ENCODE peak calls at places on chromosomes 4 and X, in five cellular contexts. T, B, Y, O and Q are unnamed samples.

GRCh38 chrX:153674219-153674851 is 722 bp upstream of the PNCK start:
- DNase-seq in T (no peak), Y (no peak), B (no peak), O (no peak), Q (no peak)

GRCh38 chr4:67746797-67747495 is 7.2 kb downstream of the GNRHR start:
- DNase-seq in Y (peak), T (no peak), O (peak), B (peak), Q (no peak)

GRCh38 chr4:53963336-53963735 is 101.1 kb downstream of the CHIC2 start:
- DNase-seq in O (no peak), T (no peak), Y (no peak), B (no peak), Q (no peak)

GRCh38 chrX:50881028-50881427 is 29.5 kb upstream of the BMP15 start:
- DNase-seq in Y (no peak), O (no peak), B (no peak), T (no peak), Q (no peak)

GRCh38 chr4:3872834-3873313 is 106.7 kb downstream of the ADRA2C start:
- DNase-seq in T (no peak), Y (no peak), O (no peak), B (no peak), Q (no peak)

GRCh38 chr4:143411527-143412480 is 75.1 kb downstream of the GAB1 start:
- DNase-seq in T (no peak), B (no peak), Y (no peak), O (peak), Q (no peak)

GRCh38 chr4:112807999-112808398 is 171.1 kb downstream of the LARP7 start:
- DNase-seq in T (no peak), Y (no peak), B (no peak), O (no peak), Q (no peak)

GRCh38 chr4:17708992-17709759 is 72.2 kb downstream of the FAM184B start:
- DNase-seq in T (no peak), B (no peak), Y (no peak), O (no peak), Q (no peak)

GRCh38 chr4:336099-336892 is 1.3 kb upstream of the ZNF141 start:
- DNase-seq in Y (no peak), O (peak), B (no peak), T (peak), Q (peak)

GRCh38 chr4:13657016-13657415 is 29.5 kb upstream of the BOD1L1 start:
- DNase-seq in B (no peak), Y (no peak), T (no peak), O (peak), Q (no peak)

GRCh38 chr4:126768338-126768737 is 864.4 kb upstream of the INTU start:
- DNase-seq in Y (no peak), O (no peak), T (no peak), B (no peak), Q (no peak)

GRCh38 chrX:42129541-42129940 is 206.2 kb upstream of the CASK start:
- DNase-seq in O (no peak), Y (no peak), B (no peak), T (no peak), Q (no peak)

GRCh38 chr4:26015906-26016305 is 101.9 kb downstream of the SMIM20 start:
- DNase-seq in T (no peak), O (no peak), B (no peak), Y (no peak), Q (no peak)